ENCODE peak calls at places on chromosomes 5 and 9, in ten cellular contexts. One of them, this sample, is unnamed.

GRCh38 chr9:134548185-134548584 is 93.4 kb upstream of the COL5A1 start:
- DNase-seq in stimulated activated CD4-positive, alpha-beta T cell treated with anti-CD3 and anti-CD28 coated beads, Interleukin-4, amount 100 ng/mL, for 1 hour: no peak
- DNase-seq in WTC11: no peak
- DNase-seq in spleen: peak
- DNase-seq in CD8-positive, alpha-beta memory T cell: no peak
- DNase-seq in G401: no peak
- DNase-seq in activated CD8-positive, alpha-beta memory T cell treated with anti-CD3 and anti-CD28 coated beads, Interleukin-2, amount 10 ng/mL, durations not matched to agents 7 days and 5 days: no peak
- DNase-seq in activated T-cell treated with anti-CD3 and anti-CD28 coated beads, Interleukin-2, amount 50 U/mL, for 72 hours: no peak
- DNase-seq in smooth muscle cell of the brain vasculature: no peak
- DNase-seq in AG20443: no peak
- DNase-seq in this sample: no peak

GRCh38 chr9:134331186-134332025 is 5.2 kb downstream of the RXRA start:
- DNase-seq in WTC11: no peak
- DNase-seq in smooth muscle cell of the brain vasculature: no peak
- DNase-seq in activated CD8-positive, alpha-beta memory T cell treated with anti-CD3 and anti-CD28 coated beads, Interleukin-2, amount 10 ng/mL, durations not matched to agents 7 days and 5 days: no peak
- DNase-seq in AG20443: no peak
- DNase-seq in spleen: no peak
- DNase-seq in G401: peak
- DNase-seq in CD8-positive, alpha-beta memory T cell: no peak
- DNase-seq in activated T-cell treated with anti-CD3 and anti-CD28 coated beads, Interleukin-2, amount 50 U/mL, for 72 hours: no peak
- DNase-seq in stimulated activated CD4-positive, alpha-beta T cell treated with anti-CD3 and anti-CD28 coated beads, Interleukin-4, amount 100 ng/mL, for 1 hour: no peak
- DNase-seq in this sample: no peak

GRCh38 chr9:16705121-16705604 is 165.3 kb downstream of the BNC2 start:
- DNase-seq in stimulated activated CD4-positive, alpha-beta T cell treated with anti-CD3 and anti-CD28 coated beads, Interleukin-4, amount 100 ng/mL, for 1 hour: no peak
- DNase-seq in smooth muscle cell of the brain vasculature: peak
- DNase-seq in spleen: no peak
- DNase-seq in activated CD8-positive, alpha-beta memory T cell treated with anti-CD3 and anti-CD28 coated beads, Interleukin-2, amount 10 ng/mL, durations not matched to agents 7 days and 5 days: no peak
- DNase-seq in activated T-cell treated with anti-CD3 and anti-CD28 coated beads, Interleukin-2, amount 50 U/mL, for 72 hours: no peak
- DNase-seq in AG20443: peak
- DNase-seq in CD8-positive, alpha-beta memory T cell: no peak
- DNase-seq in WTC11: peak
- DNase-seq in G401: peak
- DNase-seq in this sample: peak

GRCh38 chr9:129250786-129251185 is 72.7 kb upstream of the IER5L start:
- DNase-seq in activated T-cell treated with anti-CD3 and anti-CD28 coated beads, Interleukin-2, amount 50 U/mL, for 72 hours: no peak
- DNase-seq in spleen: no peak
- DNase-seq in G401: no peak
- DNase-seq in CD8-positive, alpha-beta memory T cell: no peak
- DNase-seq in activated CD8-positive, alpha-beta memory T cell treated with anti-CD3 and anti-CD28 coated beads, Interleukin-2, amount 10 ng/mL, durations not matched to agents 7 days and 5 days: no peak
- DNase-seq in smooth muscle cell of the brain vasculature: no peak
- DNase-seq in WTC11: no peak
- DNase-seq in stimulated activated CD4-positive, alpha-beta T cell treated with anti-CD3 and anti-CD28 coated beads, Interleukin-4, amount 100 ng/mL, for 1 hour: no peak
- DNase-seq in AG20443: no peak
- DNase-seq in this sample: no peak

GRCh38 chr5:74149395-74149794 is 491.1 kb downstream of the ENC1 start:
- DNase-seq in WTC11: no peak
- DNase-seq in activated CD8-positive, alpha-beta memory T cell treated with anti-CD3 and anti-CD28 coated beads, Interleukin-2, amount 10 ng/mL, durations not matched to agents 7 days and 5 days: no peak
- DNase-seq in spleen: no peak
- DNase-seq in smooth muscle cell of the brain vasculature: no peak
- DNase-seq in stimulated activated CD4-positive, alpha-beta T cell treated with anti-CD3 and anti-CD28 coated beads, Interleukin-4, amount 100 ng/mL, for 1 hour: no peak
- DNase-seq in G401: peak
- DNase-seq in activated T-cell treated with anti-CD3 and anti-CD28 coated beads, Interleukin-2, amount 50 U/mL, for 72 hours: no peak
- DNase-seq in CD8-positive, alpha-beta memory T cell: no peak
- DNase-seq in AG20443: peak
- DNase-seq in this sample: no peak

GRCh38 chr5:151240891-151241290 is 12.1 kb upstream of the GM2A start:
- DNase-seq in activated T-cell treated with anti-CD3 and anti-CD28 coated beads, Interleukin-2, amount 50 U/mL, for 72 hours: no peak
- DNase-seq in activated CD8-positive, alpha-beta memory T cell treated with anti-CD3 and anti-CD28 coated beads, Interleukin-2, amount 10 ng/mL, durations not matched to agents 7 days and 5 days: no peak
- DNase-seq in AG20443: no peak
- DNase-seq in CD8-positive, alpha-beta memory T cell: no peak
- DNase-seq in WTC11: no peak
- DNase-seq in smooth muscle cell of the brain vasculature: no peak
- DNase-seq in spleen: no peak
- DNase-seq in G401: no peak
- DNase-seq in stimulated activated CD4-positive, alpha-beta T cell treated with anti-CD3 and anti-CD28 coated beads, Interleukin-4, amount 100 ng/mL, for 1 hour: no peak
- DNase-seq in this sample: no peak

GRCh38 chr5:178284996-178285395 is 52.4 kb upstream of the PHYKPL start:
- DNase-seq in activated CD8-positive, alpha-beta memory T cell treated with anti-CD3 and anti-CD28 coated beads, Interleukin-2, amount 10 ng/mL, durations not matched to agents 7 days and 5 days: no peak
- DNase-seq in smooth muscle cell of the brain vasculature: no peak
- DNase-seq in activated T-cell treated with anti-CD3 and anti-CD28 coated beads, Interleukin-2, amount 50 U/mL, for 72 hours: no peak
- DNase-seq in AG20443: no peak
- DNase-seq in WTC11: no peak
- DNase-seq in stimulated activated CD4-positive, alpha-beta T cell treated with anti-CD3 and anti-CD28 coated beads, Interleukin-4, amount 100 ng/mL, for 1 hour: no peak
- DNase-seq in G401: no peak
- DNase-seq in spleen: peak
- DNase-seq in CD8-positive, alpha-beta memory T cell: peak
- DNase-seq in this sample: no peak

GRCh38 chr5:3373391-3373790 is 222.2 kb upstream of the IRX1 start:
- DNase-seq in AG20443: no peak
- DNase-seq in CD8-positive, alpha-beta memory T cell: no peak
- DNase-seq in spleen: no peak
- DNase-seq in smooth muscle cell of the brain vasculature: no peak
- DNase-seq in G401: no peak
- DNase-seq in stimulated activated CD4-positive, alpha-beta T cell treated with anti-CD3 and anti-CD28 coated beads, Interleukin-4, amount 100 ng/mL, for 1 hour: no peak
- DNase-seq in activated CD8-positive, alpha-beta memory T cell treated with anti-CD3 and anti-CD28 coated beads, Interleukin-2, amount 10 ng/mL, durations not matched to agents 7 days and 5 days: no peak
- DNase-seq in activated T-cell treated with anti-CD3 and anti-CD28 coated beads, Interleukin-2, amount 50 U/mL, for 72 hours: no peak
- DNase-seq in WTC11: no peak
- DNase-seq in this sample: peak

GRCh38 chr9:20437466-20437865 is 184.8 kb downstream of the MLLT3 start:
- DNase-seq in smooth muscle cell of the brain vasculature: no peak
- DNase-seq in G401: no peak
- DNase-seq in WTC11: no peak
- DNase-seq in stimulated activated CD4-positive, alpha-beta T cell treated with anti-CD3 and anti-CD28 coated beads, Interleukin-4, amount 100 ng/mL, for 1 hour: no peak
- DNase-seq in CD8-positive, alpha-beta memory T cell: no peak
- DNase-seq in activated T-cell treated with anti-CD3 and anti-CD28 coated beads, Interleukin-2, amount 50 U/mL, for 72 hours: no peak
- DNase-seq in spleen: no peak
- DNase-seq in AG20443: peak
- DNase-seq in activated CD8-positive, alpha-beta memory T cell treated with anti-CD3 and anti-CD28 coated beads, Interleukin-2, amount 10 ng/mL, durations not matched to agents 7 days and 5 days: no peak
- DNase-seq in this sample: no peak

GRCh38 chr5:38011641-38012188 is 171.9 kb upstream of the GDNF start:
- DNase-seq in smooth muscle cell of the brain vasculature: no peak
- DNase-seq in WTC11: no peak
- DNase-seq in spleen: no peak
- DNase-seq in CD8-positive, alpha-beta memory T cell: no peak
- DNase-seq in activated CD8-positive, alpha-beta memory T cell treated with anti-CD3 and anti-CD28 coated beads, Interleukin-2, amount 10 ng/mL, durations not matched to agents 7 days and 5 days: no peak
- DNase-seq in G401: no peak
- DNase-seq in activated T-cell treated with anti-CD3 and anti-CD28 coated beads, Interleukin-2, amount 50 U/mL, for 72 hours: no peak
- DNase-seq in AG20443: no peak
- DNase-seq in stimulated activated CD4-positive, alpha-beta T cell treated with anti-CD3 and anti-CD28 coated beads, Interleukin-4, amount 100 ng/mL, for 1 hour: no peak
- DNase-seq in this sample: no peak

GRCh38 chr5:114208588-114208987 is 153.3 kb upstream of the KCNN2 start:
- DNase-seq in smooth muscle cell of the brain vasculature: no peak
- DNase-seq in stimulated activated CD4-positive, alpha-beta T cell treated with anti-CD3 and anti-CD28 coated beads, Interleukin-4, amount 100 ng/mL, for 1 hour: no peak
- DNase-seq in WTC11: no peak
- DNase-seq in CD8-positive, alpha-beta memory T cell: no peak
- DNase-seq in activated T-cell treated with anti-CD3 and anti-CD28 coated beads, Interleukin-2, amount 50 U/mL, for 72 hours: no peak
- DNase-seq in activated CD8-positive, alpha-beta memory T cell treated with anti-CD3 and anti-CD28 coated beads, Interleukin-2, amount 10 ng/mL, durations not matched to agents 7 days and 5 days: no peak
- DNase-seq in AG20443: no peak
- DNase-seq in spleen: no peak
- DNase-seq in G401: no peak
- DNase-seq in this sample: no peak

GRCh38 chr9:1008256-1008655 is 31.8 kb downstream of the DMRT3 start:
- DNase-seq in smooth muscle cell of the brain vasculature: no peak
- DNase-seq in stimulated activated CD4-positive, alpha-beta T cell treated with anti-CD3 and anti-CD28 coated beads, Interleukin-4, amount 100 ng/mL, for 1 hour: no peak
- DNase-seq in spleen: no peak
- DNase-seq in G401: no peak
- DNase-seq in AG20443: no peak
- DNase-seq in CD8-positive, alpha-beta memory T cell: no peak
- DNase-seq in activated T-cell treated with anti-CD3 and anti-CD28 coated beads, Interleukin-2, amount 50 U/mL, for 72 hours: no peak
- DNase-seq in WTC11: no peak
- DNase-seq in activated CD8-positive, alpha-beta memory T cell treated with anti-CD3 and anti-CD28 coated beads, Interleukin-2, amount 10 ng/mL, durations not matched to agents 7 days and 5 days: no peak
- DNase-seq in this sample: no peak

GRCh38 chr5:38613475-38613874 is 57.0 kb upstream of the LIFR start:
- DNase-seq in spleen: no peak
- DNase-seq in CD8-positive, alpha-beta memory T cell: no peak
- DNase-seq in WTC11: no peak
- DNase-seq in G401: no peak
- DNase-seq in stimulated activated CD4-positive, alpha-beta T cell treated with anti-CD3 and anti-CD28 coated beads, Interleukin-4, amount 100 ng/mL, for 1 hour: no peak
- DNase-seq in AG20443: no peak
- DNase-seq in activated CD8-positive, alpha-beta memory T cell treated with anti-CD3 and anti-CD28 coated beads, Interleukin-2, amount 10 ng/mL, durations not matched to agents 7 days and 5 days: no peak
- DNase-seq in activated T-cell treated with anti-CD3 and anti-CD28 coated beads, Interleukin-2, amount 50 U/mL, for 72 hours: no peak
- DNase-seq in smooth muscle cell of the brain vasculature: no peak
- DNase-seq in this sample: no peak

GRCh38 chr5:150763023-150763793 is 4.4 kb upstream of the DCTN4 start:
- DNase-seq in G401: no peak
- DNase-seq in CD8-positive, alpha-beta memory T cell: no peak
- DNase-seq in AG20443: peak
- DNase-seq in activated T-cell treated with anti-CD3 and anti-CD28 coated beads, Interleukin-2, amount 50 U/mL, for 72 hours: no peak
- DNase-seq in stimulated activated CD4-positive, alpha-beta T cell treated with anti-CD3 and anti-CD28 coated beads, Interleukin-4, amount 100 ng/mL, for 1 hour: no peak
- DNase-seq in smooth muscle cell of the brain vasculature: no peak
- DNase-seq in spleen: no peak
- DNase-seq in WTC11: no peak
- DNase-seq in activated CD8-positive, alpha-beta memory T cell treated with anti-CD3 and anti-CD28 coated beads, Interleukin-2, amount 10 ng/mL, durations not matched to agents 7 days and 5 days: no peak
- DNase-seq in this sample: peak

GRCh38 chr5:116573279-116573616 is 1.4 kb downstream of the SEMA6A start:
- DNase-seq in spleen: peak
- DNase-seq in activated T-cell treated with anti-CD3 and anti-CD28 coated beads, Interleukin-2, amount 50 U/mL, for 72 hours: no peak
- DNase-seq in WTC11: peak
- DNase-seq in stimulated activated CD4-positive, alpha-beta T cell treated with anti-CD3 and anti-CD28 coated beads, Interleukin-4, amount 100 ng/mL, for 1 hour: no peak
- DNase-seq in G401: no peak
- DNase-seq in activated CD8-positive, alpha-beta memory T cell treated with anti-CD3 and anti-CD28 coated beads, Interleukin-2, amount 10 ng/mL, durations not matched to agents 7 days and 5 days: no peak
- DNase-seq in CD8-positive, alpha-beta memory T cell: no peak
- DNase-seq in smooth muscle cell of the brain vasculature: no peak
- DNase-seq in AG20443: peak
- DNase-seq in this sample: no peak

GRCh38 chr5:139130217-139130616 is 68.0 kb downstream of the SIL1 start:
- DNase-seq in CD8-positive, alpha-beta memory T cell: no peak
- DNase-seq in WTC11: no peak
- DNase-seq in activated T-cell treated with anti-CD3 and anti-CD28 coated beads, Interleukin-2, amount 50 U/mL, for 72 hours: no peak
- DNase-seq in spleen: no peak
- DNase-seq in G401: no peak
- DNase-seq in stimulated activated CD4-positive, alpha-beta T cell treated with anti-CD3 and anti-CD28 coated beads, Interleukin-4, amount 100 ng/mL, for 1 hour: no peak
- DNase-seq in activated CD8-positive, alpha-beta memory T cell treated with anti-CD3 and anti-CD28 coated beads, Interleukin-2, amount 10 ng/mL, durations not matched to agents 7 days and 5 days: no peak
- DNase-seq in AG20443: no peak
- DNase-seq in smooth muscle cell of the brain vasculature: no peak
- DNase-seq in this sample: no peak

GRCh38 chr9:133889498-133890301 is 102.4 kb downstream of the VAV2 start:
- DNase-seq in stimulated activated CD4-positive, alpha-beta T cell treated with anti-CD3 and anti-CD28 coated beads, Interleukin-4, amount 100 ng/mL, for 1 hour: no peak
- DNase-seq in G401: no peak
- DNase-seq in activated CD8-positive, alpha-beta memory T cell treated with anti-CD3 and anti-CD28 coated beads, Interleukin-2, amount 10 ng/mL, durations not matched to agents 7 days and 5 days: no peak
- DNase-seq in spleen: no peak
- DNase-seq in smooth muscle cell of the brain vasculature: no peak
- DNase-seq in activated T-cell treated with anti-CD3 and anti-CD28 coated beads, Interleukin-2, amount 50 U/mL, for 72 hours: no peak
- DNase-seq in AG20443: peak
- DNase-seq in CD8-positive, alpha-beta memory T cell: no peak
- DNase-seq in WTC11: no peak
- DNase-seq in this sample: no peak

GRCh38 chr9:88312070-88312469 is 76.2 kb upstream of the SPIN1 start:
- DNase-seq in G401: no peak
- DNase-seq in CD8-positive, alpha-beta memory T cell: no peak
- DNase-seq in AG20443: no peak
- DNase-seq in WTC11: no peak
- DNase-seq in activated T-cell treated with anti-CD3 and anti-CD28 coated beads, Interleukin-2, amount 50 U/mL, for 72 hours: no peak
- DNase-seq in smooth muscle cell of the brain vasculature: no peak
- DNase-seq in spleen: no peak
- DNase-seq in activated CD8-positive, alpha-beta memory T cell treated with anti-CD3 and anti-CD28 coated beads, Interleukin-2, amount 10 ng/mL, durations not matched to agents 7 days and 5 days: peak
- DNase-seq in stimulated activated CD4-positive, alpha-beta T cell treated with anti-CD3 and anti-CD28 coated beads, Interleukin-4, amount 100 ng/mL, for 1 hour: no peak
- DNase-seq in this sample: no peak

GRCh38 chr9:12996971-12997370 is 222.2 kb downstream of the LURAP1L start:
- DNase-seq in activated T-cell treated with anti-CD3 and anti-CD28 coated beads, Interleukin-2, amount 50 U/mL, for 72 hours: no peak
- DNase-seq in CD8-positive, alpha-beta memory T cell: no peak
- DNase-seq in activated CD8-positive, alpha-beta memory T cell treated with anti-CD3 and anti-CD28 coated beads, Interleukin-2, amount 10 ng/mL, durations not matched to agents 7 days and 5 days: no peak
- DNase-seq in WTC11: no peak
- DNase-seq in stimulated activated CD4-positive, alpha-beta T cell treated with anti-CD3 and anti-CD28 coated beads, Interleukin-4, amount 100 ng/mL, for 1 hour: no peak
- DNase-seq in AG20443: no peak
- DNase-seq in smooth muscle cell of the brain vasculature: no peak
- DNase-seq in spleen: no peak
- DNase-seq in G401: no peak
- DNase-seq in this sample: no peak

GRCh38 chr5:126368239-126368812 is 54.9 kb upstream of the GRAMD2B start:
- DNase-seq in smooth muscle cell of the brain vasculature: no peak
- DNase-seq in spleen: no peak
- DNase-seq in CD8-positive, alpha-beta memory T cell: no peak
- DNase-seq in AG20443: no peak
- DNase-seq in activated CD8-positive, alpha-beta memory T cell treated with anti-CD3 and anti-CD28 coated beads, Interleukin-2, amount 10 ng/mL, durations not matched to agents 7 days and 5 days: no peak
- DNase-seq in WTC11: peak
- DNase-seq in stimulated activated CD4-positive, alpha-beta T cell treated with anti-CD3 and anti-CD28 coated beads, Interleukin-4, amount 100 ng/mL, for 1 hour: no peak
- DNase-seq in activated T-cell treated with anti-CD3 and anti-CD28 coated beads, Interleukin-2, amount 50 U/mL, for 72 hours: no peak
- DNase-seq in G401: no peak
- DNase-seq in this sample: no peak

GRCh38 chr9:130423272-130423671 is 21.5 kb upstream of the ASS1 start:
- DNase-seq in stimulated activated CD4-positive, alpha-beta T cell treated with anti-CD3 and anti-CD28 coated beads, Interleukin-4, amount 100 ng/mL, for 1 hour: no peak
- DNase-seq in CD8-positive, alpha-beta memory T cell: no peak
- DNase-seq in G401: peak
- DNase-seq in AG20443: no peak
- DNase-seq in activated CD8-positive, alpha-beta memory T cell treated with anti-CD3 and anti-CD28 coated beads, Interleukin-2, amount 10 ng/mL, durations not matched to agents 7 days and 5 days: no peak
- DNase-seq in spleen: no peak
- DNase-seq in smooth muscle cell of the brain vasculature: no peak
- DNase-seq in WTC11: no peak
- DNase-seq in activated T-cell treated with anti-CD3 and anti-CD28 coated beads, Interleukin-2, amount 50 U/mL, for 72 hours: no peak
- DNase-seq in this sample: peak

GRCh38 chr5:11903614-11904269 is 504 bp downstream of the CTNND2 start:
- DNase-seq in smooth muscle cell of the brain vasculature: no peak
- DNase-seq in G401: peak
- DNase-seq in activated T-cell treated with anti-CD3 and anti-CD28 coated beads, Interleukin-2, amount 50 U/mL, for 72 hours: peak
- DNase-seq in WTC11: peak
- DNase-seq in CD8-positive, alpha-beta memory T cell: no peak
- DNase-seq in AG20443: peak
- DNase-seq in activated CD8-positive, alpha-beta memory T cell treated with anti-CD3 and anti-CD28 coated beads, Interleukin-2, amount 10 ng/mL, durations not matched to agents 7 days and 5 days: no peak
- DNase-seq in stimulated activated CD4-positive, alpha-beta T cell treated with anti-CD3 and anti-CD28 coated beads, Interleukin-4, amount 100 ng/mL, for 1 hour: no peak
- DNase-seq in spleen: peak
- DNase-seq in this sample: peak

GRCh38 chr5:78420548-78420947 is 60.1 kb downstream of the SCAMP1 start:
- DNase-seq in activated CD8-positive, alpha-beta memory T cell treated with anti-CD3 and anti-CD28 coated beads, Interleukin-2, amount 10 ng/mL, durations not matched to agents 7 days and 5 days: no peak
- DNase-seq in spleen: no peak
- DNase-seq in activated T-cell treated with anti-CD3 and anti-CD28 coated beads, Interleukin-2, amount 50 U/mL, for 72 hours: no peak
- DNase-seq in WTC11: no peak
- DNase-seq in G401: no peak
- DNase-seq in smooth muscle cell of the brain vasculature: no peak
- DNase-seq in CD8-positive, alpha-beta memory T cell: no peak
- DNase-seq in AG20443: no peak
- DNase-seq in stimulated activated CD4-positive, alpha-beta T cell treated with anti-CD3 and anti-CD28 coated beads, Interleukin-4, amount 100 ng/mL, for 1 hour: no peak
- DNase-seq in this sample: no peak

GRCh38 chr9:88730780-88731179 is 195.8 kb downstream of the NXNL2 start:
- DNase-seq in AG20443: no peak
- DNase-seq in spleen: no peak
- DNase-seq in activated CD8-positive, alpha-beta memory T cell treated with anti-CD3 and anti-CD28 coated beads, Interleukin-2, amount 10 ng/mL, durations not matched to agents 7 days and 5 days: no peak
- DNase-seq in smooth muscle cell of the brain vasculature: no peak
- DNase-seq in CD8-positive, alpha-beta memory T cell: no peak
- DNase-seq in stimulated activated CD4-positive, alpha-beta T cell treated with anti-CD3 and anti-CD28 coated beads, Interleukin-4, amount 100 ng/mL, for 1 hour: no peak
- DNase-seq in WTC11: no peak
- DNase-seq in G401: no peak
- DNase-seq in activated T-cell treated with anti-CD3 and anti-CD28 coated beads, Interleukin-2, amount 50 U/mL, for 72 hours: no peak
- DNase-seq in this sample: no peak

GRCh38 chr5:150000990-150001659 is 586 bp downstream of the HMGXB3 start:
- DNase-seq in smooth muscle cell of the brain vasculature: no peak
- DNase-seq in stimulated activated CD4-positive, alpha-beta T cell treated with anti-CD3 and anti-CD28 coated beads, Interleukin-4, amount 100 ng/mL, for 1 hour: peak
- DNase-seq in activated CD8-positive, alpha-beta memory T cell treated with anti-CD3 and anti-CD28 coated beads, Interleukin-2, amount 10 ng/mL, durations not matched to agents 7 days and 5 days: peak
- DNase-seq in G401: peak
- DNase-seq in WTC11: peak
- DNase-seq in AG20443: peak
- DNase-seq in spleen: peak
- DNase-seq in CD8-positive, alpha-beta memory T cell: peak
- DNase-seq in activated T-cell treated with anti-CD3 and anti-CD28 coated beads, Interleukin-2, amount 50 U/mL, for 72 hours: peak
- DNase-seq in this sample: no peak

GRCh38 chr5:133402781-133403180 is 209.6 kb downstream of the FSTL4 start:
- DNase-seq in activated CD8-positive, alpha-beta memory T cell treated with anti-CD3 and anti-CD28 coated beads, Interleukin-2, amount 10 ng/mL, durations not matched to agents 7 days and 5 days: no peak
- DNase-seq in spleen: no peak
- DNase-seq in G401: no peak
- DNase-seq in activated T-cell treated with anti-CD3 and anti-CD28 coated beads, Interleukin-2, amount 50 U/mL, for 72 hours: no peak
- DNase-seq in smooth muscle cell of the brain vasculature: no peak
- DNase-seq in AG20443: no peak
- DNase-seq in stimulated activated CD4-positive, alpha-beta T cell treated with anti-CD3 and anti-CD28 coated beads, Interleukin-4, amount 100 ng/mL, for 1 hour: no peak
- DNase-seq in CD8-positive, alpha-beta memory T cell: no peak
- DNase-seq in WTC11: no peak
- DNase-seq in this sample: no peak

This sample was measured in cardiac septum.